ENCODE peak calls at places on chromosome 22, in nine cellular contexts. W, P, G, R, N, T, U, J and H are unnamed samples.

GRCh38 chr22:23090079-23090835 is 19.9 kb downstream of the GNAZ start:
- DNase-seq in G (no peak), U (no peak), P (no peak), W (no peak), J (no peak), R (no peak), T (no peak), N (no peak), H (no peak)

GRCh38 chr22:38296372-38296771 is 20.9 kb downstream of the CSNK1E start:
- DNase-seq in J (no peak), U (no peak), P (no peak), W (no peak), R (no peak), G (no peak), T (no peak), N (no peak), H (no peak)

GRCh38 chr22:40967120-40967760 is 16.1 kb downstream of the RBX1 start:
- DNase-seq in N (no peak), P (no peak), W (no peak), R (no peak), T (no peak), J (no peak), U (no peak), G (no peak), H (no peak)

GRCh38 chr22:37244114-37244921 is at the start of gene RAC2:
- DNase-seq in J (peak; percentile 31), G (peak; percentile 57), U (no peak), P (peak; percentile 70), T (peak; percentile 47), R (peak; percentile 57), N (peak; percentile 70), W (no peak), H (peak; percentile 80)

GRCh38 chr22:17578129-17578754 is 14.9 kb downstream of the SLC25A18 start:
- DNase-seq in J (no peak), G (peak; percentile 36), N (no peak), P (peak; percentile 84), T (no peak), U (no peak), R (no peak), W (no peak), H (peak; percentile 69)

GRCh38 chr22:39503590-39503989 is 1.5 kb downstream of the MIEF1 start:
- DNase-seq in J (no peak), W (no peak), N (no peak), R (no peak), T (no peak), P (no peak), G (no peak), U (no peak), H (no peak)

GRCh38 chr22:38467904-38468760 is at the start of gene KDELR3:
- DNase-seq in N (peak; percentile 18), P (peak; percentile 61), G (peak; percentile 71), W (peak; percentile 40), J (peak; percentile 61), U (no peak), T (peak; percentile 57), R (peak; percentile 80), H (peak; percentile 75)

GRCh38 chr22:22748297-22748743 is 103.9 kb downstream of the GGTLC2 start:
- DNase-seq in P (peak; percentile 68), J (no peak), R (peak; percentile 44), W (no peak), T (peak; percentile 44), G (peak; percentile 52), U (no peak), N (peak; percentile 28), H (no peak)

GRCh38 chr22:40401532-40401931 is 31.1 kb downstream of the SGSM3 start:
- DNase-seq in G (no peak), J (no peak), P (peak; percentile 42), T (no peak), R (no peak), N (no peak), U (no peak), W (no peak), H (no peak)

DNA sequence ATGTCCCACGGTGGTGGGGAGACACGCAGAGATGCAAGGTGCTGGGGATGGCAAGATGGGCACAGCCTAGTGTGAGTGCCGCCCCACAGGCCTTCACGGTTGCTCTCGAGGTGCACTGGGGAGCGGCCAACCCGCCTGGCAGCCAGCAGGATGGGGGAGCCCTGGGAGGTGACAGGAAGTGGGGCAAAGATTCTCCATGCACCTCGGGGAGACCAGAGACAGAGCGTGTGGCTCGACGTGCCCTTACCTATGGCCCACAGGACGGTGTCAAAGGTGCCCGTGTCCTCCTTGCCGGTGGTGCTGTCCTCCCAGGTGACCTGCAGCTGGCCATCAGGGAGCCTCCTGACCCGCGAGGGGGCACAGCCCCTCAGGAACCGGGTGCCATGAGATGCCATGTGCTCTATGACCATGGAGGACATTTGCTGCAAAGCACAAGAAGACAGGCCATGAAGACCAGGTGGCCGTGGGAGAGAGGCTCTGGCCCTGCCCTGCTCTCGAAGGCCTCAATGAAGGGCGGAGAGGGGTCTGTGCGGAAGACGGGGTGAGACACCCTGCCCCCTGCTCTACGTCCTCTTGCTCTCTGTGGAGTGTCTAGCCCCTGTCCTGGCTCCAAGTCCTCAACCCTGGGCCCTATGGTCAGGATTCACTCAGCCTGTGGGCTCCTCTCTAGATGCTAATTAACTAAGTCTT is 40.6 kb upstream of the GNB1L start:
- DNase-seq in P (no peak), T (no peak), J (no peak), N (no peak), G (no peak), W (no peak), R (no peak), U (no peak), H (no peak)
- H3K4me1 ChIP-seq in P (no peaks in the 10 kb centered on the region), T (peaks cover 29% of the 10 kb centered on the region), J (peaks cover 20% of the 10 kb centered on the region), N (peaks cover 19% of the 10 kb centered on the region), G (peaks cover 27% of the 10 kb centered on the region), W (peaks cover 14% of the 10 kb centered on the region), R (peaks cover 29% of the 10 kb centered on the region), U (no peaks in the 10 kb centered on the region), H (peaks cover 10% of the 10 kb centered on the region)

GRCh38 chr22:24233235-24233634 is 11.6 kb downstream of the GGT5 start:
- DNase-seq in T (no peak), R (no peak), J (no peak), G (no peak), U (no peak), N (no peak), P (no peak), W (no peak), H (no peak)

GRCh38 chr22:24231706-24232105 is 13.2 kb downstream of the GGT5 start:
- DNase-seq in N (no peak), R (peak; percentile 15), P (no peak), J (no peak), G (no peak), U (no peak), T (no peak), W (no peak), H (no peak)

GRCh38 chr22:24232124-24232523 is 12.8 kb downstream of the GGT5 start:
- DNase-seq in R (peak; percentile 14), T (no peak), U (no peak), N (no peak), W (no peak), J (no peak), P (no peak), G (no peak), H (no peak)

GRCh38 chr22:24232725-24233124 is 12.2 kb downstream of the GGT5 start:
- DNase-seq in T (no peak), N (no peak), G (no peak), U (no peak), J (no peak), P (no peak), R (peak; percentile 10), W (no peak), H (no peak)

GRCh38 chr22:24230911-24231656 is 13.8 kb downstream of the GGT5 start:
- DNase-seq in W (no peak), P (peak; percentile 58), J (peak; percentile 36), T (peak; percentile 71), G (no peak), R (peak; percentile 53), U (no peak), N (no peak), H (no peak)
- TF ChIP-seq CTCF in W (peak; percentile 24), P (peak; percentile 35), J (peak; percentile 46), T (peak; percentile 63), G (peak; percentile 30), R (peak; percentile 37), U (peak; percentile 30), N (peak; percentile 44), H (no peak)

GRCh38 chr22:31230871-31231621 is 18.9 kb downstream of the LIMK2 start:
- DNase-seq in P (peak; percentile 82), R (peak; percentile 37), W (no peak), N (peak; percentile 21), U (no peak), J (peak; percentile 46), T (peak; percentile 45), G (peak; percentile 74), H (no peak)

GRCh38 chr22:31229402-31230140 is 17.5 kb downstream of the LIMK2 start:
- DNase-seq in N (no peak), J (no peak), T (peak; percentile 50), P (peak; percentile 85), G (peak; percentile 48), W (no peak), R (peak; percentile 46), U (no peak), H (no peak)

GRCh38 chr22:31228425-31228824 is 16.3 kb downstream of the LIMK2 start:
- DNase-seq in W (no peak), R (no peak), T (no peak), N (no peak), U (no peak), J (no peak), P (no peak), G (no peak), H (no peak)

GRCh38 chr22:31233001-31233400 is 20.9 kb downstream of the LIMK2 start:
- DNase-seq in W (no peak), P (no peak), U (no peak), N (peak; percentile 34), T (no peak), R (no peak), G (no peak), J (no peak), H (no peak)

GRCh38 chr22:31230155-31230870 is 18.2 kb downstream of the LIMK2 start:
- DNase-seq in T (no peak), W (no peak), N (no peak), R (no peak), U (no peak), P (peak; percentile 65), J (no peak), G (peak; percentile 44), H (no peak)
- H3K27ac ChIP-seq in T (peak overlapping the region; percentile 85), W (no peak overlapping the region), N (no peak overlapping the region), R (peak overlapping the region; percentile 73), U (peak overlapping the region; percentile 54), P (peak overlapping the region; percentile 78), J (peak overlapping the region; percentile 50), G (no peak overlapping the region), H (peak overlapping the region; percentile 87)

DNA sequence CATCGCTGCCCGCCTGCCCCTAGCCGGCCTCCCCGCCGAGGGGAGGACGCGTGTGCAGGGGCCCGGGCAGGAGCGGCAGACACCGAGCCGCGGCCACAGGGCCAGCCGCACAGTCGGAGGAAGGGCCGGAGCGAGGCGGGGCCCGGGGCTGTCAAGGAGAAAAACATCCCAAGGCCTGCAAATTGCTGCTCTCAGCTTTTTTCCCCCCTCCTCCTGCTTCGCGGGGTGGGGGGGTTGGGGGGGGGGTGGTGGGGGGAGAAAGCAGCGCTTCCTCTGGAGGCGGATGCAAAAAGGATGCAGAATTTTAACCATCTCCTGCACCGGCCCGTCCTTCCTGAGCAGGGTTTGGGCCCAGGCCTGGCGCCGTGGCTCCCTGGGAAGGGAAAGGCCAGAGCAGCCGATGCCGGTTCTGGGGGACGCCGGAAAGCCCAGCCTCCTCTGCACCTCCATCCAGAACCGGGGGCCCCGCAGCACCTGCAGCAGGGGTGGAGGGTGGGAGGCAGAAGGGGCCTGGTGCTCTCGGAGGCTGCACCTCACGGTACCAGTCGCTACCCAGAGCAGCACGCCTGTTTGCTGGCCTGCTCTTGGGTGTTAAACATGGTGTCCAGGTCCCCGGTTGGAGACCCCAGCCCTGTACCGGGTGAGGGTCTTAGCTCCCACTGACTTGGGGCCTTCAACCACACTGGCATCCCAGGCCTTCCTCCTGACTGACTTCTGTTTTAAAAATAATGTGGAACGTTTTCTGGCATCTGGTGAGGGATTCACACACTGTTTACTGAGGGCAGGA is 77.3 kb upstream of the WNT7B start:
- DNase-seq in R (peak; percentile 88), W (no peak), N (no peak), G (peak; percentile 45), P (peak; percentile 77), T (no peak), U (no peak), J (no peak), H (peak; percentile 87)
- H3K4me1 ChIP-seq in R (peaks cover 44% of the 10 kb centered on the region), W (peaks cover 43% of the 10 kb centered on the region), N (peaks cover 50% of the 10 kb centered on the region), G (peaks cover 26% of the 10 kb centered on the region), P (peaks cover 88% of the 10 kb centered on the region), T (no peaks in the 10 kb centered on the region), U (peaks cover 82% of the 10 kb centered on the region), J (no peaks in the 10 kb centered on the region), H (peaks cover 65% of the 10 kb centered on the region)